ENCODE peak calls at places on chromosomes 5 and 9, in five cellular contexts. J is psoas muscle, I is small intestine, M is cardiac muscle cell, S is endodermal cell. O is an unnamed sample.

GRCh38 chr9:108830292-108830691 is 25.5 kb downstream of the ACTL7B start:
- DNase-seq in J (no peak), I (no peak), M (no peak), S (no peak), O (no peak)

GRCh38 chr5:69049151-69049550 is 44.7 kb upstream of the SLC30A5 start:
- DNase-seq in J (no peak), I (no peak), M (no peak), S (no peak), O (no peak)

GRCh38 chr5:58666141-58666540 is 83.3 kb downstream of the RAB3C start:
- DNase-seq in J (no peak), I (no peak), M (no peak), S (no peak), O (no peak)

GRCh38 chr5:150575745-150576448 is 64.6 kb upstream of the SYNPO start:
- DNase-seq in J (no peak), I (peak; percentile 51), M (no peak), S (peak; percentile 28), O (no peak)

GRCh38 chr5:140595538-140595937 is 30.9 kb downstream of the SLC35A4 start:
- DNase-seq in J (no peak), I (peak; percentile 50), M (no peak), S (no peak), O (no peak)

GRCh38 chr9:116141864-116142561 is 11.6 kb upstream of the PAPPA start:
- DNase-seq in J (no peak), I (no peak), M (no peak), S (no peak), O (no peak)

GRCh38 chr5:137613554-137614265 is 114.6 kb upstream of the SPOCK1 start:
- DNase-seq in J (no peak), I (no peak), M (no peak), S (peak; percentile 36), O (no peak)

GRCh38 chr9:4146293-4146692 is 153.6 kb downstream of the GLIS3 start:
- DNase-seq in J (no peak), I (peak; percentile 26), M (no peak), S (no peak), O (no peak)

GRCh38 chr9:102185962-102186361 is 447.5 kb upstream of the GRIN3A start:
- DNase-seq in J (no peak), I (no peak), M (no peak), S (no peak), O (no peak)

GRCh38 chr9:7366121-7366520 is 433.5 kb downstream of the DMAC1 start:
- DNase-seq in J (no peak), I (no peak), M (peak; percentile 46), S (no peak), O (no peak)
- H3K27ac ChIP-seq in J (no peak overlapping the region), I (no peak overlapping the region), M (peak overlapping the region; percentile 1), S (no peak overlapping the region), O (no peak overlapping the region)

GRCh38 chr9:92746567-92747458 is 17.8 kb downstream of the BICD2 start:
- DNase-seq in J (no peak), I (no peak), M (no peak), S (no peak), O (no peak)
- H3K27ac ChIP-seq in J (peak overlapping the region; percentile 64), I (no peak overlapping the region), M (peak overlapping the region; percentile 43), S (peak overlapping the region; percentile 42), O (no peak overlapping the region)

DNA sequence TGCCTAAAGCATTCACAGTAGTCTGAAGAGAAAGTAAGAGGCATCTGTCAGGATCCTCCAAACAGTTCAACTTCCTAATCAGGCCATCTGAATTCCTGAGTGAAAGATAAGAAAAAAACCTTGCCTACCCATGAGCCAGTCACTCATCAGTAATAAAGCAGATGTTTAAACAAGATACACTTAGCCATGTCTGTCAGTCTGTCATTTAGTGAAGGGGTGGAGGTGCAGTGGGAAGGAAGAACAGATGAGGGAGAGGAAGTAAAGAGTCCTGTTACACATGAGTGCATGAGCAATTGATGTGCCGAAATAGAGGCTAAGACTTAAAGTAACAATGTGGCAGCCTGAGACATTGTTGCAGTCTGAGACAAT is 29.9 kb upstream of the DMRTA1 start:
- DNase-seq in J (no peak), I (no peak), M (peak; percentile 32), S (no peak), O (no peak)
- H3K27ac ChIP-seq in J (no peak overlapping the region), I (no peak overlapping the region), M (peak overlapping the region; percentile 32), S (no peak overlapping the region), O (no peak overlapping the region)

GRCh38 chr5:173027905-173028304 is 28.2 kb upstream of the CREBRF start:
- DNase-seq in J (no peak), I (no peak), M (no peak), S (no peak), O (no peak)
- H3K27ac ChIP-seq in J (no peak overlapping the region), I (no peak overlapping the region), M (peak overlapping the region; percentile 92), S (no peak overlapping the region), O (no peak overlapping the region)

DNA sequence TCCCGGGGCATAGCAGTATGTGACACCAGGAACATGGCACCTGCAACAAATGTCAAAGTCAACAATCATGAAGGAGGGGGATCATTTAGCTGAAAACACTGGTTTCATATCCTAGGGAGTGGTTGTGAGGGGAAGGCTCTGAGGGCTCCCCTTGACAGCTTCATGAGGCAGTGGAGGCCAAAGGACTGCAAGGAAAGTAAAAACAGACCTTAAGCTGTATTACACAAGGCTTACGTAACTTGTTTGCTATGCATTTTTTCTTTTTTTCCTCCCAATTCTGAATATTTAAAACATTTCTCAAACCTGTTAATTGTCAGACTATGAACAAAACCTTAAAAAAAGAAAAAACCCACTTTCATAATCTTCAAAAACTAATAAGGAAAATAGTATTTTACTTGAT is 88.1 kb downstream of the LHFPL2 start:
- DNase-seq in J (no peak), I (no peak), M (no peak), S (no peak), O (no peak)
- H3K27ac ChIP-seq in J (no peak overlapping the region), I (no peak overlapping the region), M (peak overlapping the region; percentile 2), S (no peak overlapping the region), O (no peak overlapping the region)